ENCODE peak calls at places on chromosomes 7 and 10, in six cellular contexts. E is amniotic stem cell; H is activated naive CD4-positive, alpha-beta T cell treated with anti-CD3 and anti-CD28 coated beads, Interleukin-2, amount 10 ng/mL, durations not matched to agents 7 days and 5 days; P is GM13977; O is M059J; F is mucosa of gallbladder. R is an unnamed sample.

GRCh38 chr7:143391462-143392404 is 10.6 kb downstream of the ZYX start:
- DNase-seq in H (no peak), F (peak; percentile 63), O (no peak), P (no peak), E (no peak), R (peak; percentile 60)

GRCh38 chr7:1897076-1897860 is 227.2 kb downstream of the ELFN1 start:
- DNase-seq in O (no peak), P (no peak), E (no peak), F (no peak), H (no peak), R (no peak)

GRCh38 chr7:1666251-1666778 is 3.8 kb upstream of the ELFN1 start:
- DNase-seq in P (peak; percentile 73), F (no peak), H (peak; percentile 19), E (no peak), O (peak; percentile 34), R (no peak)

GRCh38 chr10:75932921-75933320 is 501.5 kb downstream of the LRMDA start:
- DNase-seq in F (no peak), O (no peak), P (no peak), E (no peak), H (no peak), R (no peak)

GRCh38 chr10:102635377-102635776 is 8.9 kb upstream of the TRIM8 start:
- DNase-seq in F (no peak), P (no peak), O (no peak), E (no peak), H (peak; percentile 49), R (no peak)

GRCh38 chr7:101743241-101743994 is 74.0 kb upstream of the CUX1 start:
- DNase-seq in P (peak; percentile 78), F (peak; percentile 57), E (no peak), H (peak; percentile 84), O (peak; percentile 56), R (peak; percentile 56)

GRCh38 chr7:143362126-143362961 is at the start of gene FAM131B:
- DNase-seq in P (peak; percentile 66), E (no peak), O (no peak), F (no peak), H (peak; percentile 57), R (no peak)

GRCh38 chr7:137628211-137628610 is 218.6 kb downstream of the DGKI start:
- DNase-seq in H (no peak), F (no peak), O (peak; percentile 41), P (no peak), E (no peak), R (no peak)

GRCh38 chr10:11148638-11149037 is 131.0 kb downstream of the CELF2 start:
- DNase-seq in E (no peak), O (no peak), F (peak; percentile 76), H (no peak), P (no peak), R (no peak)

GRCh38 chr7:106959753-106960152 is 84.8 kb upstream of the PRKAR2B start:
- DNase-seq in F (no peak), O (no peak), H (no peak), P (no peak), E (no peak), R (no peak)

R was measured in fibroblast of gingiva.